ENCODE peak calls at places on chromosome 20, in ten cellular contexts. P is mesothelial cell of epicardium; Q is pancreas; Z is cardiac muscle cell; A is activated CD4-positive, alpha-beta T cell treated with anti-CD3 and anti-CD28 coated beads for 1 hour; X is ACHN; T is HFF-Myc; V is fibroblast of the aortic adventitia; I is right cardiac atrium; D is effector memory CD8-positive, alpha-beta T cell. N is an unnamed sample.

GRCh38 chr20:11901127-11901526 is 16.6 kb upstream of the BTBD3 start:
- DNase-seq in P (no peak), Q (no peak), Z (peak; percentile 35), A (no peak), X (peak; percentile 43), T (peak; percentile 80), V (peak; percentile 45), I (no peak), D (no peak), N (peak; percentile 96)

GRCh38 chr20:62641749-62642665 is at the start of gene SLCO4A1:
- DNase-seq in P (peak; percentile 69), Q (peak; percentile 81), Z (peak; percentile 55), A (peak; percentile 74), X (peak; percentile 68), T (no peak), V (peak; percentile 23), I (peak; percentile 92), D (peak; percentile 78), N (peak; percentile 23)

GRCh38 chr20:23052904-23053303 is 3.4 kb upstream of the THBD start:
- DNase-seq in P (no peak), Q (no peak), Z (no peak), A (no peak), X (no peak), T (no peak), V (no peak), I (no peak), D (no peak), N (no peak)

GRCh38 chr20:5990946-5991345 is 40.5 kb downstream of the MCM8 start:
- DNase-seq in P (no peak), Q (no peak), Z (no peak), A (no peak), X (no peak), T (no peak), V (no peak), I (no peak), D (no peak), N (no peak)

GRCh38 chr20:4720977-4721349 is 746 bp upstream of the PRND start:
- DNase-seq in P (no peak), Q (no peak), Z (no peak), A (no peak), X (no peak), T (no peak), V (no peak), I (peak; percentile 59), D (no peak), N (no peak)

GRCh38 chr20:52105045-52105572 is 86.5 kb downstream of the ZFP64 start:
- DNase-seq in P (peak; percentile 68), Q (no peak), Z (peak; percentile 60), A (no peak), X (peak; percentile 49), T (no peak), V (peak; percentile 27), I (peak; percentile 64), D (no peak), N (peak; percentile 44)

GRCh38 chr20:47663354-47664067 is 121.8 kb downstream of the SULF2 start:
- DNase-seq in P (peak; percentile 93), Q (peak; percentile 92), Z (peak; percentile 85), A (peak; percentile 53), X (peak; percentile 64), T (peak; percentile 40), V (peak; percentile 80), I (peak; percentile 90), D (peak; percentile 65), N (peak; percentile 42)

GRCh38 chr20:31566658-31567379 is 38.3 kb upstream of the ID1 start:
- DNase-seq in P (no peak), Q (no peak), Z (no peak), A (no peak), X (no peak), T (no peak), V (no peak), I (peak; percentile 37), D (no peak), N (no peak)

GRCh38 chr20:45365444-45365970 is 2.6 kb downstream of the SYS1 start:
- DNase-seq in P (no peak), Q (no peak), Z (no peak), A (no peak), X (no peak), T (no peak), V (no peak), I (no peak), D (no peak), N (no peak)

GRCh38 chr20:41058007-41058673 is 29.5 kb downstream of the TOP1 start:
- DNase-seq in P (no peak), Q (no peak), Z (peak; percentile 64), A (no peak), X (no peak), T (peak; percentile 48), V (peak; percentile 68), I (no peak), D (no peak), N (peak; percentile 86)

GRCh38 chr20:48203252-48203651 is 418.0 kb upstream of the SULF2 start:
- DNase-seq in P (no peak), Q (no peak), Z (no peak), A (no peak), X (no peak), T (no peak), V (no peak), I (no peak), D (no peak), N (no peak)

GRCh38 chr20:36408219-36408618 is 102.1 kb downstream of the DLGAP4 start:
- DNase-seq in P (no peak), Q (no peak), Z (peak; percentile 62), A (no peak), X (no peak), T (no peak), V (peak; percentile 42), I (no peak), D (no peak), N (no peak)

N was measured in astrocyte.